ENCODE peak calls at places on chromosome 1, in six cellular contexts. M is tibial nerve, J is neural progenitor cell, T is pancreas, P is fibroblast of lung, Z is ascending aorta. O is an unnamed sample. For H3K4me1 and H3K27me3, the result is how much of the 10 kb centered on the place peaks cover.

GRCh38 chr1:181317261-181317924 is 165.9 kb upstream of the CACNA1E start:
- DNase-seq in Z (no peak), M (no peak), J (peak), P (no peak), T (no peak), O (no peak)

GRCh38 chr1:93694039-93694438 is 12.4 kb upstream of the BCAR3 start:
- DNase-seq in T (no peak), Z (peak), M (no peak), J (no peak), P (no peak), O (no peak)

GRCh38 chr1:157910270-157910669 is 68.7 kb upstream of the CD5L start:
- DNase-seq in Z (no peak), M (no peak), J (no peak), T (no peak), P (no peak), O (no peak)

GRCh38 chr1:174519845-174520244 is 72.1 kb downstream of the GPR52 start:
- DNase-seq in Z (no peak), M (no peak), J (no peak), T (no peak), P (no peak), O (no peak)

GRCh38 chr1:28835237-28835650 is 23.3 kb downstream of the OPRD1 start:
- DNase-seq in J (no peak), M (no peak), T (no peak), Z (no peak), P (no peak), O (no peak)

GRCh38 chr1:243447844-243448243 is 192.0 kb downstream of the SDCCAG8 start:
- DNase-seq in P (no peak), Z (no peak), J (no peak), M (no peak), T (no peak), O (no peak)

GRCh38 chr1:17470021-17470799 is 30.7 kb upstream of the RCC2 start:
- DNase-seq in T (no peak), P (no peak), J (no peak), M (no peak), Z (no peak), O (no peak)

GRCh38 chr1:116099379-116099778 is 11.8 kb upstream of the MAB21L3 start:
- DNase-seq in P (no peak), M (no peak), T (no peak), Z (no peak), J (no peak), O (no peak)

GRCh38 chr1:208524920-208525319 is 280.7 kb upstream of the PLXNA2 start:
- DNase-seq in Z (no peak), T (no peak), J (no peak), M (no peak), P (peak), O (no peak)

GRCh38 chr1:3472088-3472850 is 17.8 kb downstream of the ARHGEF16 start:
- DNase-seq in M (no peak), P (no peak), Z (no peak), T (peak), J (no peak), O (no peak)

GRCh38 chr1:184387069-184387870 is 441 bp downstream of the C1orf21 start:
- DNase-seq in T (peak), M (peak), Z (no peak), J (peak), P (no peak), O (peak)

GRCh38 chr1:6953874-6954502 is 168.7 kb downstream of the CAMTA1 start:
- DNase-seq in M (no peak), Z (no peak), J (no peak), T (no peak), P (no peak), O (no peak)

GRCh38 chr1:29677028-29678024 is 441.0 kb downstream of the PTPRU start:
- DNase-seq in P (no peak), Z (no peak), J (no peak), T (no peak), M (peak), O (no peak)

GRCh38 chr1:24683713-24684162 is 40.6 kb downstream of the SRRM1 start:
- DNase-seq in T (no peak), J (no peak), Z (no peak), M (no peak), P (peak), O (no peak)

GRCh38 chr1:94247146-94248094 is 10.0 kb upstream of the ARHGAP29 start:
- DNase-seq in Z (no peak), P (peak), J (peak), T (peak), M (peak), O (peak)

GRCh38 chr1:100177295-100178042 is 587 bp downstream of the LRRC39 start:
- DNase-seq in M (no peak), Z (no peak), P (no peak), J (no peak), T (no peak), O (no peak)

GRCh38 chr1:151980287-151981177 is 13.1 kb downstream of the S100A10 start:
- DNase-seq in P (peak), J (no peak), M (peak), T (no peak), Z (no peak), O (no peak)

GRCh38 chr1:170531758-170532657 is at the start of gene GORAB:
- DNase-seq in P (peak), Z (peak), M (peak), T (peak), J (peak), O (peak)

GRCh38 chr1:217063065-217063908 is 340.1 kb upstream of the ESRRG start:
- DNase-seq in J (no peak), M (no peak), Z (no peak), T (no peak), P (no peak), O (no peak)

GRCh38 chr1:94084085-94084484 is 36.9 kb downstream of the ABCA4 start:
- DNase-seq in P (no peak), T (no peak), J (no peak), M (no peak), Z (no peak), O (no peak)

GRCh38 chr1:54882483-54882882 is 4.5 kb downstream of the DHCR24 start:
- DNase-seq in M (no peak), Z (no peak), P (no peak), J (no peak), T (no peak), O (no peak)

GRCh38 chr1:243910612-243911011 is 60.6 kb upstream of the AKT3 start:
- DNase-seq in T (no peak), Z (no peak), M (no peak), J (no peak), P (no peak), O (no peak)

GRCh38 chr1:246210751-246211150 is 296.3 kb downstream of the SMYD3 start:
- DNase-seq in P (no peak), Z (no peak), T (no peak), J (peak), M (no peak), O (no peak)

GRCh38 chr1:26516987-26517765 is 12.4 kb upstream of the RPS6KA1 start:
- DNase-seq in M (no peak), J (no peak), P (no peak), Z (no peak), T (no peak), O (no peak)

GRCh38 chr1:222798111-222798510 is 16.7 kb upstream of the DISP1 start:
- DNase-seq in P (peak), Z (no peak), T (no peak), M (no peak), J (no peak), O (no peak)

GRCh38 chr1:71944006-71944405 is 338.3 kb downstream of the NEGR1 start:
- DNase-seq in Z (no peak), J (no peak), P (no peak), M (no peak), T (no peak), O (no peak)

DNA sequence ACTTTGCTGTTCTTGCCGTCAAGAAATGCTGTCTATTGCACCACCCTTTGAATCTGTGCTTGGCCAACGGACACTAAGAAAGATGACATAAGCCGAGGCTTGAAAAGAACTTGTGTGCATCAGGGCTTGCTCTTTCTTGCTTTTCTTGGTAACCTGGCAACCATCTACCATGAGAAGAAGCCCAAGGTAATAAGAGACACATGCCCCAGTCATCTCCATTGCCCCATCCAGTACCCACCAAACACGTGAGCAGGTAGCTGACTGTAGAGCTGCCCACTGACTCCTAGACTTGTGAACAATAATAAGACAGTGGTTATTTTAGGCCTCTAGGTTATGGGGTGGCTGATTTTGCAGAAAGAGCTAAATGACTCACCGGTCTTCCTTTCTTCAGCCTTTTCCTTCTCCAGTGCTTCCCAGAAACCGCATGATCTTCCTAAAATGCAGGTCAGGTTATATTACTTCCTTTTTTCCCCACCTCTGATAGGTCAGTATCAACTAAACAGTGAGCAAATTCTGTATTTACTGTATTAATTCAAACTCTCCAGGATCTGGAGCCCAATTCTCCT is 105.0 kb upstream of the JUN start:
- DNase-seq in J (no peak), T (no peak), Z (no peak), P (no peak), M (no peak), O (no peak)
- H3K4me1 ChIP-seq in J (under half), T (under half), Z (under half), P (under half), M (under half), O (under half)

DNA sequence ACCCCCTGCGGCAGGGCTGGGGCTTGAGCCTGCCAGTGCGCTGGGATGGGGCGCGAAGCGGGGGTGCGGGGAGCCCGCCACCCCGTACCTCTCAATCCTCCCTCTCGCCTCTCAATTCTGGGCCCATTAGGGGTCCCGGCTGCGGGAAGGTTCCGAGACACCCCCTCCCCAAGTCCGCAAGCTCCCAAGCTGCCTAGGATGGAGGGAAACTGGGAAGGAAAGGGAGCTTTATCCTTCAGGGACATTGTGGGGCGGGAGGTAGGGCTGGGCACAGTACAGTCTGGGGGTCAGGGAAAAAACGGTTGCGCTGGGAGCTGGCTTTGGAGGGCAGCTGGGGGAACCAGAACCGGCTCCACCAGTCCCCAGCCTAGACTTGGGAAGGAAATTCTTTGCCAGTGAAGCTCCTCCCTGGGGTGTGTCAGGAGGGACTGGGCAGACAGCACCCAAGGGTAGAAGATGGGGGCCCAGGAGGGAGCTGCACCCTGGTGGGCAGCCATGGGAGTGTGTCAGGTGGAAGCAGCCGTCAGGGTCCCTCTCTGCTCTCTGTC is 904 bp downstream of the GJB3 start:
- DNase-seq in J (no peak), T (no peak), M (no peak), Z (no peak), P (no peak), O (no peak)
- H3K27me3 ChIP-seq in J (half or more), T (under half), M (half or more), Z (under half), P (under half), O (under half)

GRCh38 chr1:178578541-178578940 is 65.6 kb downstream of the TEX35 start:
- DNase-seq in P (no peak), M (no peak), Z (no peak), T (no peak), J (no peak), O (no peak)

GRCh38 chr1:178580876-178581275 is 68.0 kb downstream of the TEX35 start:
- DNase-seq in J (no peak), M (no peak), T (no peak), P (no peak), Z (no peak), O (no peak)

GRCh38 chr1:178580096-178580495 is 67.2 kb downstream of the TEX35 start:
- DNase-seq in P (no peak), J (no peak), T (no peak), M (no peak), Z (no peak), O (no peak)

GRCh38 chr1:178579095-178579494 is 66.2 kb downstream of the TEX35 start:
- DNase-seq in J (no peak), T (no peak), M (no peak), Z (no peak), P (no peak), O (no peak)

GRCh38 chr1:178579562-178579961 is 66.7 kb downstream of the TEX35 start:
- DNase-seq in P (no peak), M (no peak), J (no peak), Z (no peak), T (no peak), O (no peak)
- H3K4me1 ChIP-seq in P (under half), M (under half), J (under half), Z (under half), T (under half), O (under half)

GRCh38 chr1:154729031-154729442 is 121.1 kb upstream of the ADAR start:
- DNase-seq in P (no peak), J (no peak), T (no peak), Z (no peak), M (no peak), O (no peak)

GRCh38 chr1:154729598-154729997 is 121.6 kb upstream of the ADAR start:
- DNase-seq in P (no peak), M (no peak), Z (no peak), T (no peak), J (no peak), O (no peak)

GRCh38 chr1:154730986-154731489 is 123.1 kb upstream of the ADAR start:
- DNase-seq in Z (no peak), J (no peak), P (no peak), M (no peak), T (no peak), O (no peak)

GRCh38 chr1:154727409-154727808 is 119.4 kb upstream of the ADAR start:
- DNase-seq in M (no peak), Z (no peak), P (no peak), J (no peak), T (no peak), O (no peak)

DNA sequence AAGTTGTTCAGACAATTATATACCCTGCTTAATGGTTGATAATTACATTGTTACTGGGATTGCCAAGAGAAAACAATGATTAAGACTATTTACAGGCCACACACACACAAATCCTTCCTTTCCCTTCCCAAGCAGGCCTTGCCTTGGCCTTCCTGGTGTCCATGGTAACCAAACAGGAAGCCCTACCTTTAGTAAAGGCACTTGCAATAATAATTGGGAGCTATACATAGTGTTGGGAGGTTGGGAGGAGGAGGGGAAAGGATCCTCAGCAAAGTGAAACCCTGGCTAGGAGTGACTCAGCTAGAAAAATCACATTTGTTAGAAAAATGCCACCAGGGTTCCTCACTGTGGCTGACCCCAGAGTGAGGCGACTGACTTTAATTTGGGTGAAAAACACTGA is 122.3 kb upstream of the ADAR start:
- DNase-seq in M (no peak), P (no peak), T (no peak), Z (no peak), J (no peak), O (no peak)
- H3K27me3 ChIP-seq in M (under half), P (under half), T (under half), Z (under half), J (under half), O (under half)

GRCh38 chr1:234656070-234656875 is 46.3 kb upstream of the IRF2BP2 start:
- DNase-seq in M (no peak), T (no peak), Z (no peak), P (no peak), J (no peak), O (no peak)
- H3K4me1 ChIP-seq in M (under half), T (under half), Z (under half), P (under half), J (under half), O (under half)

DNA sequence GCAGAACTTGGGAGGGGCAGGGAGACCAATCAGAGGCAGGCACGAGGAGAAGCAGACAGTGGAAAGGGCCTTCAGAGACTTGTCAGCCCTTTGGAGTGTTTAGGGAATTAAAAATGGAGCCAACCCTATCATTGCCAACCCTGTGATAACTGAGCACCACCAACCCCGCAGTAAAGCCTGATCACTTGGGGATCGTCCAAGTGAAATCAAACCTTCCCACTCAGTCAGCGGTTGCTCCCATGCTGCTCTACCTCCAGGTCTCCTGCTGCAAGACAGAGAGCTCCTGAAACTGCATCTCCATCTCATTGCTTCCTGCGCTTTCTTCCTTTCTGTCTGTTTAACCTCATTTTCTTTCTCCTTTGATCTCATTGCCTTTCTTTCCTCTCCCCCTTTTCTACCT is 4.8 kb upstream of the ACKR1 start:
- DNase-seq in T (no peak), J (no peak), M (no peak), Z (no peak), P (no peak), O (no peak)
- H3K27me3 ChIP-seq in T (under half), J (under half), M (under half), Z (under half), P (under half), O (under half)

GRCh38 chr1:155083865-155084721 is 5.5 kb downstream of the EFNA3 start:
- DNase-seq in J (no peak), Z (no peak), T (peak), M (no peak), P (peak), O (peak)

GRCh38 chr1:155081472-155082300 is 3.0 kb downstream of the EFNA3 start:
- DNase-seq in J (peak), P (no peak), M (no peak), T (peak), Z (no peak), O (no peak)

GRCh38 chr1:155082301-155082940 is 3.8 kb downstream of the EFNA3 start:
- DNase-seq in Z (no peak), T (no peak), M (no peak), P (no peak), J (peak), O (no peak)

GRCh38 chr1:155084722-155085503 is 6.3 kb downstream of the EFNA3 start:
- DNase-seq in P (peak), T (peak), Z (peak), J (peak), M (peak), O (peak)

GRCh38 chr1:155082941-155083541 is 4.4 kb downstream of the EFNA3 start:
- DNase-seq in P (no peak), M (no peak), J (no peak), T (no peak), Z (no peak), O (peak)
- H3K4me1 ChIP-seq in P (under half), M (half or more), J (under half), T (under half), Z (under half), O (under half)